ENCODE peak calls at places on chromosomes 2 and 18, in nine cellular contexts. One of them, this sample, is unnamed.

GRCh38 chr18:14086459-14087231 is 45.6 kb downstream of the ZNF519 start:
- DNase-seq in HCT116: no peak
- DNase-seq in spleen: no peak
- DNase-seq in vagina: no peak
- DNase-seq in stomach: no peak
- DNase-seq in sigmoid colon: no peak
- DNase-seq in K562: peak; percentile 17
- DNase-seq in endothelial cell of umbilical vein: peak; percentile 34
- DNase-seq in HepG2: peak; percentile 50
- DNase-seq in this sample: no peak

GRCh38 chr2:202510911-202511310 is 123.9 kb upstream of the FAM117B start:
- DNase-seq in HCT116: no peak
- DNase-seq in spleen: no peak
- DNase-seq in vagina: no peak
- DNase-seq in stomach: no peak
- DNase-seq in sigmoid colon: no peak
- DNase-seq in K562: no peak
- DNase-seq in endothelial cell of umbilical vein: no peak
- DNase-seq in HepG2: no peak
- DNase-seq in this sample: no peak

GRCh38 chr2:85302106-85302505 is 25.7 kb downstream of the TGOLN2 start:
- DNase-seq in HCT116: no peak
- DNase-seq in spleen: peak; percentile 47
- DNase-seq in vagina: no peak
- DNase-seq in stomach: no peak
- DNase-seq in sigmoid colon: no peak
- DNase-seq in K562: no peak
- DNase-seq in endothelial cell of umbilical vein: no peak
- DNase-seq in HepG2: no peak
- DNase-seq in this sample: no peak

GRCh38 chr2:235766206-235766794 is 272.5 kb downstream of the AGAP1 start:
- DNase-seq in HCT116: peak; percentile 62
- DNase-seq in spleen: no peak
- DNase-seq in vagina: no peak
- DNase-seq in stomach: peak; percentile 65
- DNase-seq in sigmoid colon: peak; percentile 82
- DNase-seq in K562: peak; percentile 61
- DNase-seq in endothelial cell of umbilical vein: peak; percentile 90
- DNase-seq in HepG2: peak; percentile 70
- DNase-seq in this sample: peak; percentile 73

GRCh38 chr2:73698101-73698500 is 39.0 kb downstream of the TPRKB start:
- DNase-seq in HCT116: no peak
- DNase-seq in spleen: no peak
- DNase-seq in vagina: peak; percentile 43
- DNase-seq in stomach: no peak
- DNase-seq in sigmoid colon: no peak
- DNase-seq in K562: no peak
- DNase-seq in endothelial cell of umbilical vein: no peak
- DNase-seq in HepG2: no peak
- DNase-seq in this sample: no peak

GRCh38 chr18:63730788-63731187 is 28.0 kb downstream of the SERPINB11 start:
- DNase-seq in HCT116: no peak
- DNase-seq in spleen: no peak
- DNase-seq in vagina: no peak
- DNase-seq in stomach: no peak
- DNase-seq in sigmoid colon: no peak
- DNase-seq in K562: no peak
- DNase-seq in endothelial cell of umbilical vein: no peak
- DNase-seq in HepG2: no peak
- DNase-seq in this sample: no peak

GRCh38 chr2:31390324-31390723 is 24.2 kb downstream of the XDH start:
- DNase-seq in HCT116: no peak
- DNase-seq in spleen: no peak
- DNase-seq in vagina: no peak
- DNase-seq in stomach: no peak
- DNase-seq in sigmoid colon: no peak
- DNase-seq in K562: no peak
- DNase-seq in endothelial cell of umbilical vein: no peak
- DNase-seq in HepG2: no peak
- DNase-seq in this sample: no peak

GRCh38 chr18:812123-812672 is at the start of gene YES1:
- DNase-seq in HCT116: peak; percentile 35
- DNase-seq in spleen: peak; percentile 92
- DNase-seq in vagina: no peak
- DNase-seq in stomach: peak; percentile 79
- DNase-seq in sigmoid colon: peak; percentile 90
- DNase-seq in K562: peak; percentile 96
- DNase-seq in endothelial cell of umbilical vein: peak; percentile 82
- DNase-seq in HepG2: peak; percentile 78
- DNase-seq in this sample: peak; percentile 84

GRCh38 chr2:239259603-239260298 is 141.1 kb downstream of the HDAC4 start:
- DNase-seq in HCT116: no peak
- DNase-seq in spleen: peak; percentile 72
- DNase-seq in vagina: no peak
- DNase-seq in stomach: peak; percentile 25
- DNase-seq in sigmoid colon: peak; percentile 65
- DNase-seq in K562: no peak
- DNase-seq in endothelial cell of umbilical vein: no peak
- DNase-seq in HepG2: no peak
- DNase-seq in this sample: peak; percentile 12

DNA sequence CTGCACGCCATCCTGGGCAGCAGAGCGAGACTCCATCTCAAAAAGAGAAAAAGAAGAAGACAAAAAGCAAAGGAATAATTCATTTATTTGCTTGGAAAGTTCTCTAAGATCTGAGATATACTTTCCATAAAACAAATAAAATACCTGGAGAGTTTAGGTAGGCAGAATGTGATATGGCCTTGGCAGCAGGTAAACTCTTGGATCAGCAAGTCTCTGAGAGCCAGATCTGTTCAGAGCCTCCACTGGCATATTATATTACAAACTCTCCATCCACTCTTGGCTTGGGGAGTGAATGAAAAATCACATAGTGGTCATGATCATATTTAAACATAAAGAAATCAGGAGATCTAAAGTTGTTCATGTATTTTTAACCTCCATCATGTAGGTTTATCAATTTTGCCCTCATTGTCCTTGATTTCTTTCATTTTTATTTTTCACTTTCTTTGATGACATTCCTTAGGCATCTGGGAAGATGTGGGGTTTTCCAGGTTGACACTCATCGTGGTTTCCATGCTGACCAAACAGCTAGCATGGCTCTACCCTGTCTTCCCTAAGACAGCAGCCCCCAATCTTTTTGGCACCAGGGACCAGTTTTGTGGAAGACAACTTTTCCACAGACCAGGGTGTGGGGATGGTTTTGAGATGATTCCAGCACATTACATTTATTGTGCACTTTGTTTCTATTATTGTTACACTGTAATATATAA is 10.2 kb downstream of the LRRFIP1 start:
- DNase-seq in HCT116: no peak
- DNase-seq in spleen: no peak
- DNase-seq in vagina: no peak
- DNase-seq in stomach: no peak
- DNase-seq in sigmoid colon: no peak
- DNase-seq in K562: no peak
- DNase-seq in endothelial cell of umbilical vein: no peak
- DNase-seq in HepG2: no peak
- DNase-seq in this sample: no peak
- H3K9me3 ChIP-seq in HCT116: no peaks in the 10 kb centered on the region
- H3K9me3 ChIP-seq in spleen: no peaks in the 10 kb centered on the region
- H3K9me3 ChIP-seq in vagina: no peaks in the 10 kb centered on the region
- H3K9me3 ChIP-seq in stomach: no peaks in the 10 kb centered on the region
- H3K9me3 ChIP-seq in sigmoid colon: no peaks in the 10 kb centered on the region
- H3K9me3 ChIP-seq in K562: no peaks in the 10 kb centered on the region
- H3K9me3 ChIP-seq in endothelial cell of umbilical vein: no peaks in the 10 kb centered on the region
- H3K9me3 ChIP-seq in HepG2: no peaks in the 10 kb centered on the region
- H3K9me3 ChIP-seq in this sample: no peaks in the 10 kb centered on the region

GRCh38 chr2:223991611-223992010 is 34.3 kb downstream of the MRPL44 start:
- DNase-seq in HCT116: no peak
- DNase-seq in spleen: no peak
- DNase-seq in vagina: no peak
- DNase-seq in stomach: no peak
- DNase-seq in sigmoid colon: no peak
- DNase-seq in K562: no peak
- DNase-seq in endothelial cell of umbilical vein: no peak
- DNase-seq in HepG2: no peak
- DNase-seq in this sample: no peak
- TF ChIP-seq POLR2AphosphoS5 in HCT116: no peak
- TF ChIP-seq POLR2AphosphoS5 in spleen: no peak
- TF ChIP-seq POLR2AphosphoS5 in vagina: no peak
- TF ChIP-seq POLR2AphosphoS5 in stomach: no peak
- TF ChIP-seq POLR2AphosphoS5 in sigmoid colon: no peak
- TF ChIP-seq POLR2AphosphoS5 in K562: no peak
- TF ChIP-seq POLR2AphosphoS5 in endothelial cell of umbilical vein: no peak
- TF ChIP-seq POLR2AphosphoS5 in HepG2: no peak
- TF ChIP-seq POLR2AphosphoS5 in this sample: no peak

GRCh38 chr2:3224681-3225080 is 152.9 kb downstream of the EIPR1 start:
- DNase-seq in HCT116: no peak
- DNase-seq in spleen: no peak
- DNase-seq in vagina: no peak
- DNase-seq in stomach: no peak
- DNase-seq in sigmoid colon: no peak
- DNase-seq in K562: no peak
- DNase-seq in endothelial cell of umbilical vein: no peak
- DNase-seq in HepG2: no peak
- DNase-seq in this sample: no peak
- H3K9me3 ChIP-seq in HCT116: no peaks in the 10 kb centered on the region
- H3K9me3 ChIP-seq in spleen: no peaks in the 10 kb centered on the region
- H3K9me3 ChIP-seq in vagina: peaks cover 10% of the 10 kb centered on the region
- H3K9me3 ChIP-seq in stomach: peaks cover 7% of the 10 kb centered on the region
- H3K9me3 ChIP-seq in sigmoid colon: no peaks in the 10 kb centered on the region
- H3K9me3 ChIP-seq in K562: peaks cover 12% of the 10 kb centered on the region
- H3K9me3 ChIP-seq in endothelial cell of umbilical vein: no peaks in the 10 kb centered on the region
- H3K9me3 ChIP-seq in HepG2: peaks cover 10% of the 10 kb centered on the region
- H3K9me3 ChIP-seq in this sample: no peaks in the 10 kb centered on the region

GRCh38 chr2:12317286-12317685 is 399.4 kb upstream of the TRIB2 start:
- DNase-seq in HCT116: no peak
- DNase-seq in spleen: no peak
- DNase-seq in vagina: no peak
- DNase-seq in stomach: no peak
- DNase-seq in sigmoid colon: no peak
- DNase-seq in K562: no peak
- DNase-seq in endothelial cell of umbilical vein: no peak
- DNase-seq in HepG2: no peak
- DNase-seq in this sample: no peak

GRCh38 chr2:12320027-12320734 is 396.6 kb upstream of the TRIB2 start:
- DNase-seq in HCT116: no peak
- DNase-seq in spleen: no peak
- DNase-seq in vagina: no peak
- DNase-seq in stomach: no peak
- DNase-seq in sigmoid colon: no peak
- DNase-seq in K562: no peak
- DNase-seq in endothelial cell of umbilical vein: no peak
- DNase-seq in HepG2: no peak
- DNase-seq in this sample: no peak

GRCh38 chr2:12316464-12316863 is 400.3 kb upstream of the TRIB2 start:
- DNase-seq in HCT116: no peak
- DNase-seq in spleen: no peak
- DNase-seq in vagina: no peak
- DNase-seq in stomach: no peak
- DNase-seq in sigmoid colon: no peak
- DNase-seq in K562: no peak
- DNase-seq in endothelial cell of umbilical vein: no peak
- DNase-seq in HepG2: no peak
- DNase-seq in this sample: no peak

GRCh38 chr2:12317853-12318426 is 398.8 kb upstream of the TRIB2 start:
- DNase-seq in HCT116: no peak
- DNase-seq in spleen: no peak
- DNase-seq in vagina: no peak
- DNase-seq in stomach: no peak
- DNase-seq in sigmoid colon: no peak
- DNase-seq in K562: no peak
- DNase-seq in endothelial cell of umbilical vein: peak; percentile 36
- DNase-seq in HepG2: no peak
- DNase-seq in this sample: peak; percentile 52

GRCh38 chr2:12318427-12319057 is 398.2 kb upstream of the TRIB2 start:
- DNase-seq in HCT116: no peak
- DNase-seq in spleen: no peak
- DNase-seq in vagina: no peak
- DNase-seq in stomach: no peak
- DNase-seq in sigmoid colon: no peak
- DNase-seq in K562: no peak
- DNase-seq in endothelial cell of umbilical vein: no peak
- DNase-seq in HepG2: no peak
- DNase-seq in this sample: peak; percentile 46
- TF ChIP-seq POLR2AphosphoS5 in HCT116: no peak
- TF ChIP-seq POLR2AphosphoS5 in spleen: no peak
- TF ChIP-seq POLR2AphosphoS5 in vagina: peak; percentile 41
- TF ChIP-seq POLR2AphosphoS5 in stomach: no peak
- TF ChIP-seq POLR2AphosphoS5 in sigmoid colon: no peak
- TF ChIP-seq POLR2AphosphoS5 in K562: no peak
- TF ChIP-seq POLR2AphosphoS5 in endothelial cell of umbilical vein: no peak
- TF ChIP-seq POLR2AphosphoS5 in HepG2: no peak
- TF ChIP-seq POLR2AphosphoS5 in this sample: no peak

GRCh38 chr2:47592381-47592780 is 189.4 kb downstream of the MSH2 start:
- DNase-seq in HCT116: no peak
- DNase-seq in spleen: no peak
- DNase-seq in vagina: no peak
- DNase-seq in stomach: no peak
- DNase-seq in sigmoid colon: no peak
- DNase-seq in K562: no peak
- DNase-seq in endothelial cell of umbilical vein: peak; percentile 59
- DNase-seq in HepG2: no peak
- DNase-seq in this sample: no peak
- H3K9me3 ChIP-seq in HCT116: no peaks in the 10 kb centered on the region
- H3K9me3 ChIP-seq in spleen: peaks cover 5% of the 10 kb centered on the region
- H3K9me3 ChIP-seq in vagina: no peaks in the 10 kb centered on the region
- H3K9me3 ChIP-seq in stomach: peaks cover 19% of the 10 kb centered on the region
- H3K9me3 ChIP-seq in sigmoid colon: no peaks in the 10 kb centered on the region
- H3K9me3 ChIP-seq in K562: no peaks in the 10 kb centered on the region
- H3K9me3 ChIP-seq in endothelial cell of umbilical vein: no peaks in the 10 kb centered on the region
- H3K9me3 ChIP-seq in HepG2: no peaks in the 10 kb centered on the region
- H3K9me3 ChIP-seq in this sample: no peaks in the 10 kb centered on the region

GRCh38 chr2:39593439-39594393 is 72.0 kb upstream of the TMEM178A start:
- DNase-seq in HCT116: peak; percentile 12
- DNase-seq in spleen: no peak
- DNase-seq in vagina: no peak
- DNase-seq in stomach: peak; percentile 37
- DNase-seq in sigmoid colon: no peak
- DNase-seq in K562: no peak
- DNase-seq in endothelial cell of umbilical vein: peak; percentile 74
- DNase-seq in HepG2: peak; percentile 56
- DNase-seq in this sample: no peak
- TF ChIP-seq POLR2AphosphoS5 in HCT116: no peak
- TF ChIP-seq POLR2AphosphoS5 in spleen: no peak
- TF ChIP-seq POLR2AphosphoS5 in vagina: no peak
- TF ChIP-seq POLR2AphosphoS5 in stomach: no peak
- TF ChIP-seq POLR2AphosphoS5 in sigmoid colon: no peak
- TF ChIP-seq POLR2AphosphoS5 in K562: no peak
- TF ChIP-seq POLR2AphosphoS5 in endothelial cell of umbilical vein: no peak
- TF ChIP-seq POLR2AphosphoS5 in HepG2: no peak
- TF ChIP-seq POLR2AphosphoS5 in this sample: no peak

DNA sequence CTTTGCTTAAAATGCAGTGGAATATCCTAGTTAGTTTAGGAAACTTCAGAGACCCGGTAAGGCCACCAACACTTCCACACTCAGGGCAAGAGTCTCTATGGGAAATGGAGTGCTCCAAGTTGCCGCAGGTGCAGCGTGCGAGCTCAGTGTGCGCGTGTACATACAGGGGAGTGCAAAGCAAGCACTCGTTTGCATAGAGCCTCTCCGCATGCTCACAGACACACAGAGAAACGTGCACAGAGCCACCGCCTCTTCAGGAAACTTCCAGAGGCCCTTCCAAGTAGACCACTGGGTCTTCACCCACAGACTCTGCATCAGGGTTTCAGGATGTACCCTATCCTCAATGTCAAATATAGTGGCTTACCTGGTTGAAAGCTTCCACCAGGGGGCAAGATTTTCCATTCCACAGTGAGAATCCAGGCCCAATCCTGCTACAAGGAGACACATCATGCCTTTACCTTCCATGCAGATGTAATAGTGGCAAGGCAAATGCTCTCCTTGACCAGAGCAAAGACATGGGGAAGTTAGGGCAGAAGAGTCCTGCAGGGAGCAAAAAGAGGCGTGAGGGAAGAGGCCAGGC is 513.0 kb upstream of the MYT1L start:
- DNase-seq in HCT116: peak; percentile 7
- DNase-seq in spleen: peak; percentile 56
- DNase-seq in vagina: no peak
- DNase-seq in stomach: no peak
- DNase-seq in sigmoid colon: no peak
- DNase-seq in K562: peak; percentile 19
- DNase-seq in endothelial cell of umbilical vein: no peak
- DNase-seq in HepG2: peak; percentile 15
- DNase-seq in this sample: no peak
- H3K9me3 ChIP-seq in HCT116: no peaks in the 10 kb centered on the region
- H3K9me3 ChIP-seq in spleen: no peaks in the 10 kb centered on the region
- H3K9me3 ChIP-seq in vagina: no peaks in the 10 kb centered on the region
- H3K9me3 ChIP-seq in stomach: no peaks in the 10 kb centered on the region
- H3K9me3 ChIP-seq in sigmoid colon: no peaks in the 10 kb centered on the region
- H3K9me3 ChIP-seq in K562: no peaks in the 10 kb centered on the region
- H3K9me3 ChIP-seq in endothelial cell of umbilical vein: peaks cover 6% of the 10 kb centered on the region
- H3K9me3 ChIP-seq in HepG2: no peaks in the 10 kb centered on the region
- H3K9me3 ChIP-seq in this sample: no peaks in the 10 kb centered on the region